ENCODE peak calls at places on chromosomes 7 and 10, in five cellular contexts. C, F, J, Q and S are unnamed samples.

GRCh38 chr7:66739953-66740301 is 606 bp upstream of the RABGEF1 start:
- DNase-seq in C (no peak), F (no peak), J (no peak), Q (no peak), S (no peak)

GRCh38 chr7:55250313-55250712 is 114.8 kb upstream of the LANCL2 start:
- DNase-seq in C (peak), F (no peak), J (peak), Q (no peak), S (no peak)

GRCh38 chr10:131123496-131123895 is 188.0 kb downstream of the TCERG1L start:
- DNase-seq in C (no peak), F (no peak), J (no peak), Q (no peak), S (no peak)

GRCh38 chr10:67839957-67840356 is 2.0 kb upstream of the DNAJC12 start:
- DNase-seq in C (no peak), F (no peak), J (peak), Q (no peak), S (no peak)

GRCh38 chr7:8120390-8121058 is 141.4 kb downstream of the ICA1 start:
- DNase-seq in C (no peak), F (no peak), J (no peak), Q (peak), S (no peak)

GRCh38 chr7:33432825-33433224 is 303.5 kb downstream of the BBS9 start:
- DNase-seq in C (no peak), F (no peak), J (peak), Q (no peak), S (no peak)

GRCh38 chr7:73482746-73483145 is 39.3 kb downstream of the BAZ1B start:
- DNase-seq in C (peak), F (no peak), J (no peak), Q (no peak), S (no peak)

GRCh38 chr7:140908351-140908750 is 16.4 kb downstream of the BRAF start:
- DNase-seq in C (no peak), F (no peak), J (no peak), Q (no peak), S (no peak)

GRCh38 chr10:117053548-117053947 is 48.6 kb upstream of the SHTN1 start:
- DNase-seq in C (no peak), F (no peak), J (peak), Q (no peak), S (no peak)

GRCh38 chr10:119651514-119652327 is 541 bp downstream of the BAG3 start:
- DNase-seq in C (peak), F (no peak), J (no peak), Q (no peak), S (no peak)

GRCh38 chr10:7558036-7558435 is 108.7 kb downstream of the ITIH5 start:
- DNase-seq in C (no peak), F (no peak), J (no peak), Q (no peak), S (no peak)

GRCh38 chr7:157822688-157823031 is 485.9 kb downstream of the DNAJB6 start:
- DNase-seq in C (no peak), F (no peak), J (no peak), Q (no peak), S (no peak)